ENCODE peak calls at places on chromosomes 1 and 21, in nine cellular contexts. One of them, this sample, is unnamed. For H3K4me1, the result is how much of the 10 kb centered on the place peaks cover.

GRCh38 chr21:43787180-43787533 is 2.2 kb upstream of the RRP1 start:
- DNase-seq in suprapubic skin: no peak
- DNase-seq in adrenal gland: no peak
- DNase-seq in heart right ventricle: no peak
- DNase-seq in osteoblast: no peak
- DNase-seq in IMR-90: no peak
- DNase-seq in mucosa of descending colon: no peak
- DNase-seq in CD4-positive, alpha-beta memory T cell: no peak
- DNase-seq in gastrocnemius medialis: no peak
- DNase-seq in this sample: no peak

GRCh38 chr1:230679131-230679530 is 34.8 kb downstream of the AGT start:
- DNase-seq in adrenal gland: no peak
- DNase-seq in suprapubic skin: no peak
- DNase-seq in IMR-90: no peak
- DNase-seq in heart right ventricle: no peak
- DNase-seq in mucosa of descending colon: no peak
- DNase-seq in osteoblast: no peak
- DNase-seq in CD4-positive, alpha-beta memory T cell: no peak
- DNase-seq in gastrocnemius medialis: no peak
- DNase-seq in this sample: no peak

GRCh38 chr1:219661464-219662092 is 48.7 kb upstream of the ZC3H11B start:
- DNase-seq in IMR-90: no peak
- DNase-seq in gastrocnemius medialis: no peak
- DNase-seq in CD4-positive, alpha-beta memory T cell: no peak
- DNase-seq in mucosa of descending colon: no peak
- DNase-seq in suprapubic skin: no peak
- DNase-seq in heart right ventricle: no peak
- DNase-seq in adrenal gland: no peak
- DNase-seq in osteoblast: no peak
- DNase-seq in this sample: no peak

GRCh38 chr21:31255846-31256395 is 88.1 kb downstream of the TIAM1 start:
- DNase-seq in mucosa of descending colon: no peak
- DNase-seq in suprapubic skin: no peak
- DNase-seq in adrenal gland: no peak
- DNase-seq in CD4-positive, alpha-beta memory T cell: no peak
- DNase-seq in heart right ventricle: no peak
- DNase-seq in osteoblast: no peak
- DNase-seq in gastrocnemius medialis: no peak
- DNase-seq in IMR-90: no peak
- DNase-seq in this sample: no peak

GRCh38 chr1:189275786-189276185 is 1201.9 kb downstream of the BRINP3 start:
- DNase-seq in heart right ventricle: no peak
- DNase-seq in CD4-positive, alpha-beta memory T cell: no peak
- DNase-seq in mucosa of descending colon: no peak
- DNase-seq in adrenal gland: no peak
- DNase-seq in gastrocnemius medialis: no peak
- DNase-seq in IMR-90: peak
- DNase-seq in osteoblast: no peak
- DNase-seq in suprapubic skin: no peak
- DNase-seq in this sample: no peak

GRCh38 chr1:50329332-50329932 is 93.8 kb downstream of the DMRTA2 start:
- DNase-seq in CD4-positive, alpha-beta memory T cell: no peak
- DNase-seq in adrenal gland: no peak
- DNase-seq in mucosa of descending colon: peak
- DNase-seq in IMR-90: no peak
- DNase-seq in heart right ventricle: no peak
- DNase-seq in osteoblast: no peak
- DNase-seq in gastrocnemius medialis: no peak
- DNase-seq in suprapubic skin: no peak
- DNase-seq in this sample: no peak

GRCh38 chr1:117612517-117613248 is 6.8 kb downstream of the TENT5C start:
- DNase-seq in osteoblast: peak
- DNase-seq in adrenal gland: peak
- DNase-seq in mucosa of descending colon: peak
- DNase-seq in CD4-positive, alpha-beta memory T cell: no peak
- DNase-seq in heart right ventricle: no peak
- DNase-seq in suprapubic skin: no peak
- DNase-seq in gastrocnemius medialis: no peak
- DNase-seq in IMR-90: peak
- DNase-seq in this sample: no peak

GRCh38 chr1:223741861-223742260 is 29.5 kb downstream of the CAPN2 start:
- DNase-seq in IMR-90: peak
- DNase-seq in gastrocnemius medialis: no peak
- DNase-seq in heart right ventricle: no peak
- DNase-seq in CD4-positive, alpha-beta memory T cell: no peak
- DNase-seq in mucosa of descending colon: no peak
- DNase-seq in osteoblast: peak
- DNase-seq in suprapubic skin: no peak
- DNase-seq in adrenal gland: no peak
- DNase-seq in this sample: no peak

GRCh38 chr1:65247419-65248359 is 61.7 kb upstream of the DNAJC6 start:
- DNase-seq in suprapubic skin: no peak
- DNase-seq in mucosa of descending colon: no peak
- DNase-seq in CD4-positive, alpha-beta memory T cell: no peak
- DNase-seq in adrenal gland: no peak
- DNase-seq in osteoblast: peak
- DNase-seq in gastrocnemius medialis: no peak
- DNase-seq in IMR-90: peak
- DNase-seq in heart right ventricle: peak
- DNase-seq in this sample: peak

GRCh38 chr1:65245290-65245689 is 64.1 kb upstream of the DNAJC6 start:
- DNase-seq in IMR-90: no peak
- DNase-seq in CD4-positive, alpha-beta memory T cell: no peak
- DNase-seq in gastrocnemius medialis: no peak
- DNase-seq in osteoblast: no peak
- DNase-seq in mucosa of descending colon: no peak
- DNase-seq in heart right ventricle: no peak
- DNase-seq in adrenal gland: no peak
- DNase-seq in suprapubic skin: no peak
- DNase-seq in this sample: no peak

GRCh38 chr1:65238010-65238409 is 71.3 kb upstream of the DNAJC6 start:
- DNase-seq in heart right ventricle: no peak
- DNase-seq in mucosa of descending colon: no peak
- DNase-seq in gastrocnemius medialis: no peak
- DNase-seq in adrenal gland: no peak
- DNase-seq in IMR-90: no peak
- DNase-seq in suprapubic skin: no peak
- DNase-seq in osteoblast: no peak
- DNase-seq in CD4-positive, alpha-beta memory T cell: no peak
- DNase-seq in this sample: no peak

GRCh38 chr1:65243492-65243891 is 65.9 kb upstream of the DNAJC6 start:
- DNase-seq in suprapubic skin: no peak
- DNase-seq in CD4-positive, alpha-beta memory T cell: no peak
- DNase-seq in osteoblast: no peak
- DNase-seq in mucosa of descending colon: no peak
- DNase-seq in adrenal gland: no peak
- DNase-seq in heart right ventricle: no peak
- DNase-seq in gastrocnemius medialis: no peak
- DNase-seq in IMR-90: no peak
- DNase-seq in this sample: no peak
- H3K4me3 ChIP-seq in suprapubic skin: no peak
- H3K4me3 ChIP-seq in CD4-positive, alpha-beta memory T cell: no peak
- H3K4me3 ChIP-seq in osteoblast: no peak
- H3K4me3 ChIP-seq in mucosa of descending colon: no peak
- H3K4me3 ChIP-seq in adrenal gland: no peak
- H3K4me3 ChIP-seq in heart right ventricle: no peak
- H3K4me3 ChIP-seq in gastrocnemius medialis: no peak
- H3K4me3 ChIP-seq in IMR-90: no peak
- H3K4me3 ChIP-seq in this sample: no peak

GRCh38 chr1:221998186-221998612 is 256.3 kb upstream of the DUSP10 start:
- DNase-seq in mucosa of descending colon: no peak
- DNase-seq in gastrocnemius medialis: no peak
- DNase-seq in IMR-90: peak
- DNase-seq in suprapubic skin: no peak
- DNase-seq in adrenal gland: no peak
- DNase-seq in heart right ventricle: no peak
- DNase-seq in osteoblast: no peak
- DNase-seq in CD4-positive, alpha-beta memory T cell: no peak
- DNase-seq in this sample: peak

GRCh38 chr1:221993444-221993948 is 251.6 kb upstream of the DUSP10 start:
- DNase-seq in osteoblast: no peak
- DNase-seq in mucosa of descending colon: no peak
- DNase-seq in CD4-positive, alpha-beta memory T cell: no peak
- DNase-seq in gastrocnemius medialis: no peak
- DNase-seq in IMR-90: no peak
- DNase-seq in adrenal gland: no peak
- DNase-seq in suprapubic skin: no peak
- DNase-seq in heart right ventricle: no peak
- DNase-seq in this sample: no peak

GRCh38 chr1:221994274-221994698 is 252.4 kb upstream of the DUSP10 start:
- DNase-seq in CD4-positive, alpha-beta memory T cell: no peak
- DNase-seq in mucosa of descending colon: no peak
- DNase-seq in adrenal gland: no peak
- DNase-seq in osteoblast: peak
- DNase-seq in gastrocnemius medialis: no peak
- DNase-seq in IMR-90: peak
- DNase-seq in suprapubic skin: no peak
- DNase-seq in heart right ventricle: no peak
- DNase-seq in this sample: no peak

GRCh38 chr1:221992427-221992826 is 250.5 kb upstream of the DUSP10 start:
- DNase-seq in heart right ventricle: no peak
- DNase-seq in osteoblast: no peak
- DNase-seq in gastrocnemius medialis: no peak
- DNase-seq in CD4-positive, alpha-beta memory T cell: no peak
- DNase-seq in IMR-90: no peak
- DNase-seq in mucosa of descending colon: no peak
- DNase-seq in suprapubic skin: no peak
- DNase-seq in adrenal gland: no peak
- DNase-seq in this sample: no peak

GRCh38 chr1:221994939-221995338 is 253.1 kb upstream of the DUSP10 start:
- DNase-seq in CD4-positive, alpha-beta memory T cell: no peak
- DNase-seq in gastrocnemius medialis: no peak
- DNase-seq in osteoblast: peak
- DNase-seq in suprapubic skin: no peak
- DNase-seq in adrenal gland: no peak
- DNase-seq in IMR-90: peak
- DNase-seq in mucosa of descending colon: no peak
- DNase-seq in heart right ventricle: no peak
- DNase-seq in this sample: no peak
- H3K4me1 ChIP-seq in CD4-positive, alpha-beta memory T cell: under half
- H3K4me1 ChIP-seq in gastrocnemius medialis: under half
- H3K4me1 ChIP-seq in osteoblast: half or more
- H3K4me1 ChIP-seq in suprapubic skin: under half
- H3K4me1 ChIP-seq in adrenal gland: under half
- H3K4me1 ChIP-seq in IMR-90: under half
- H3K4me1 ChIP-seq in mucosa of descending colon: under half
- H3K4me1 ChIP-seq in heart right ventricle: under half
- H3K4me1 ChIP-seq in this sample: half or more

GRCh38 chr1:85303440-85304162 is 27.2 kb upstream of the BCL10 start:
- DNase-seq in mucosa of descending colon: no peak
- DNase-seq in adrenal gland: no peak
- DNase-seq in suprapubic skin: no peak
- DNase-seq in gastrocnemius medialis: no peak
- DNase-seq in heart right ventricle: no peak
- DNase-seq in osteoblast: no peak
- DNase-seq in IMR-90: no peak
- DNase-seq in CD4-positive, alpha-beta memory T cell: no peak
- DNase-seq in this sample: no peak

GRCh38 chr1:85311818-85312217 is 35.4 kb upstream of the BCL10 start:
- DNase-seq in IMR-90: no peak
- DNase-seq in osteoblast: no peak
- DNase-seq in adrenal gland: no peak
- DNase-seq in heart right ventricle: no peak
- DNase-seq in suprapubic skin: no peak
- DNase-seq in CD4-positive, alpha-beta memory T cell: no peak
- DNase-seq in mucosa of descending colon: no peak
- DNase-seq in gastrocnemius medialis: no peak
- DNase-seq in this sample: no peak

GRCh38 chr1:85308837-85309350 is 32.5 kb upstream of the BCL10 start:
- DNase-seq in osteoblast: no peak
- DNase-seq in gastrocnemius medialis: no peak
- DNase-seq in IMR-90: no peak
- DNase-seq in adrenal gland: no peak
- DNase-seq in CD4-positive, alpha-beta memory T cell: no peak
- DNase-seq in mucosa of descending colon: no peak
- DNase-seq in heart right ventricle: no peak
- DNase-seq in suprapubic skin: no peak
- DNase-seq in this sample: no peak

GRCh38 chr1:85306236-85306635 is 29.8 kb upstream of the BCL10 start:
- DNase-seq in mucosa of descending colon: no peak
- DNase-seq in heart right ventricle: no peak
- DNase-seq in gastrocnemius medialis: no peak
- DNase-seq in adrenal gland: no peak
- DNase-seq in suprapubic skin: no peak
- DNase-seq in CD4-positive, alpha-beta memory T cell: no peak
- DNase-seq in osteoblast: no peak
- DNase-seq in IMR-90: no peak
- DNase-seq in this sample: no peak

DNA sequence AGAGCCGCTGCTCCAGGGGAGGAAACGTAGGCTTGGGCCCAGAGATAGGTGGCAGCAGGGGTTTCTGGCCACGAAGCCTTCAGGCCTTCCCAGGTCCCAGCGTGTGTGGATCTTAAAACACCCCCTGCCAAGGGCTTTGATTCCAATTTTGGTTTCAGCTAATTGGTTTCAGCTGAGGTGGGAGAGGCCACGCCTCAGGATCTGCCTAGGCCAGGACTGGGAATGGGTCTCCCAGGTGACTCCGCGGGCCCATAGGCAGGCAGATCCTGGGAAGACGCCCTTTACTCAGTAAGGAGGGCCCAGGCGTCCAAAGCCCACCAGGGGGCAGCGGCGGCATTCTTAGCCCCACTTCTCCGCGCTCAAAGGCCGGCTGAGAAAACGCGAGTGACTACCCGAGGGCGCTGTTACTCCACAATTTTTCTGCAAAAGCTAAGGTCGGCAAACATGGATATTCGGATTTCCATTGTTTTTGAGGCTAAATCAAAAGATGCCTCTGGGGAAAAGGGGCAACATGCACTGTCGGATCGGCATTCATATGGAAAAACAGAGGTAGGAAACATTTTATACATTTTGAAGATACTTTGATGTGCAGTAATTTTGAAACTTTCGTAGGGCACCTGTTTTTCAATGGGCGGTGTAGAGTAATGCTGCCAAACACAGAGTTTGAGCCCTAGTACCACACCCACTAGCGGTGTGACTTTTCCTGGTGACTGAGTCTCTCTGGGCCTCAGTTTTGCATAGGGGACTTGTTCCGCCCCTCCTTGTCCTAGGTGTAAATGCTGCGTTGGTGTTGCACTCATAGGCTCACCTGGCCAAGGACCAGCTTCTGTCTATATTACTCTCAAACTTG is 31.8 kb upstream of the BCL10 start:
- DNase-seq in gastrocnemius medialis: peak
- DNase-seq in CD4-positive, alpha-beta memory T cell: no peak
- DNase-seq in suprapubic skin: peak
- DNase-seq in mucosa of descending colon: peak
- DNase-seq in heart right ventricle: peak
- DNase-seq in IMR-90: peak
- DNase-seq in osteoblast: peak
- DNase-seq in adrenal gland: peak
- DNase-seq in this sample: peak
- H3K4me3 ChIP-seq in gastrocnemius medialis: no peak
- H3K4me3 ChIP-seq in CD4-positive, alpha-beta memory T cell: peak
- H3K4me3 ChIP-seq in suprapubic skin: no peak
- H3K4me3 ChIP-seq in mucosa of descending colon: no peak
- H3K4me3 ChIP-seq in heart right ventricle: no peak
- H3K4me3 ChIP-seq in IMR-90: no peak
- H3K4me3 ChIP-seq in osteoblast: no peak
- H3K4me3 ChIP-seq in adrenal gland: no peak
- H3K4me3 ChIP-seq in this sample: no peak

GRCh38 chr1:112700290-112701226 is 6.4 kb downstream of the RHOC start:
- DNase-seq in CD4-positive, alpha-beta memory T cell: peak
- DNase-seq in IMR-90: peak
- DNase-seq in heart right ventricle: peak
- DNase-seq in adrenal gland: peak
- DNase-seq in gastrocnemius medialis: peak
- DNase-seq in osteoblast: peak
- DNase-seq in mucosa of descending colon: peak
- DNase-seq in suprapubic skin: peak
- DNase-seq in this sample: peak

GRCh38 chr1:112699425-112700144 is 7.3 kb downstream of the RHOC start:
- DNase-seq in IMR-90: no peak
- DNase-seq in mucosa of descending colon: no peak
- DNase-seq in osteoblast: peak
- DNase-seq in gastrocnemius medialis: no peak
- DNase-seq in heart right ventricle: no peak
- DNase-seq in adrenal gland: no peak
- DNase-seq in CD4-positive, alpha-beta memory T cell: no peak
- DNase-seq in suprapubic skin: peak
- DNase-seq in this sample: no peak

GRCh38 chr1:112702067-112702395 is 4.9 kb downstream of the RHOC start:
- DNase-seq in CD4-positive, alpha-beta memory T cell: no peak
- DNase-seq in heart right ventricle: no peak
- DNase-seq in mucosa of descending colon: no peak
- DNase-seq in gastrocnemius medialis: no peak
- DNase-seq in adrenal gland: no peak
- DNase-seq in IMR-90: no peak
- DNase-seq in suprapubic skin: peak
- DNase-seq in osteoblast: no peak
- DNase-seq in this sample: no peak

GRCh38 chr1:112702420-112703261 is 4.3 kb downstream of the RHOC start:
- DNase-seq in heart right ventricle: no peak
- DNase-seq in IMR-90: no peak
- DNase-seq in CD4-positive, alpha-beta memory T cell: no peak
- DNase-seq in suprapubic skin: peak
- DNase-seq in mucosa of descending colon: no peak
- DNase-seq in osteoblast: peak
- DNase-seq in adrenal gland: no peak
- DNase-seq in gastrocnemius medialis: no peak
- DNase-seq in this sample: no peak

DNA sequence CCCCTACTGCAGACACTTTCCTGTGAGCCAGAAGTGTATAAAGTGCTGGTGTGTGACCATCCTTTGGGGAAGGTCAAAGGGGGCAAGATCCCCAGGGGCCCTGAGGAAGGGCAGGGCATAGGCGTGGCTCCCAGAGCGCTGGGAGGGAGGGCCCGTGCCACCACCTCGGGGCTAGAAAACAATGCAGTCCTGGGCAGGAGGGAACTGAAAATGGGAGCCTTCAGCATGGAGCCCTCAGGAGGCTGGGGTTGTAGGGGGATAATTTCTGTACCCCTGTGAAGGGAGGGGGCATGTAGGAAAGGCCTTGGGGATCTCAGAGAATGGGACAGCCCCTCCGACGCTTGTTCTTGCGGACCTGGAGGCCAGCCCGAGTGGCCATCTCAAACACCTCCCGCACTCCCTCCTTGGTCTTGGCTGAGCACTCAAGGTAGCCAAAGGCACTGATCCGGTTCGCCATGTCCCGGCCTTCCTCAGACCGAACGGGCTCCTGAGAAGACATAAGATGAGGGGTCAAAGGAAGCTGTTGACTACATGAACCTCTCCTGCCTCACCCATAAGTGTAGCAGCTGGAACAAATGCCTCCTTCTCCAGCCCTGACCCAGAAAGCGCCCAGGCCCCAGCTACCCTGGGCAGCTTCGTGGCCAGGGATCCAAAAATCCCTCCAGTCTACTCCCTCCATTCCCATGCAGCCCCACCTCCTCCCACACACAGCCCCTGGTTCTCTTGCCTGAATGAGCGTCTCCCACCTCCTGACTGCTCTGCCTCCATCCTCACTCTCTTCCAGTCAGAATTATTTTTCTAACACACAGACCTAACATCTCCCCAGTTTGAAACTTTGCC is 5.5 kb downstream of the RHOC start:
- DNase-seq in IMR-90: no peak
- DNase-seq in gastrocnemius medialis: no peak
- DNase-seq in mucosa of descending colon: peak
- DNase-seq in CD4-positive, alpha-beta memory T cell: no peak
- DNase-seq in adrenal gland: no peak
- DNase-seq in heart right ventricle: no peak
- DNase-seq in suprapubic skin: no peak
- DNase-seq in osteoblast: peak
- DNase-seq in this sample: no peak
- H3K4me1 ChIP-seq in IMR-90: under half
- H3K4me1 ChIP-seq in gastrocnemius medialis: under half
- H3K4me1 ChIP-seq in mucosa of descending colon: half or more
- H3K4me1 ChIP-seq in CD4-positive, alpha-beta memory T cell: half or more
- H3K4me1 ChIP-seq in adrenal gland: under half
- H3K4me1 ChIP-seq in heart right ventricle: under half
- H3K4me1 ChIP-seq in suprapubic skin: half or more
- H3K4me1 ChIP-seq in osteoblast: half or more
- H3K4me1 ChIP-seq in this sample: half or more

This sample was measured in SJSA1.